ENCODE peak calls at places on chromosomes 13 and 19, in ten cellular contexts. F is ovary, I is left ventricle myocardium inferior, U is breast epithelium, O is adrenal gland, Y is lower lobe of right lung, J is prostate gland, B is tibial nerve, Q is esophagus muscularis mucosa, D is keratinocyte. K is an unnamed sample.

GRCh38 chr13:95457294-95457693 is 95.2 kb upstream of the CLDN10 start:
- DNase-seq in B (no peak), Y (no peak), O (no peak), Q (no peak), U (no peak), D (no peak), F (no peak), J (no peak), I (no peak), K (no peak)

GRCh38 chr19:4474504-4475136 is 2.5 kb downstream of the HDGFL2 start:
- DNase-seq in D (no peak), F (no peak), B (no peak), O (no peak), I (no peak), Y (no peak), Q (no peak), U (no peak), J (no peak), K (no peak)

GRCh38 chr13:29993716-29994488 is 143.5 kb upstream of the UBL3 start:
- DNase-seq in Q (peak; percentile 62), O (no peak), J (no peak), I (no peak), Y (no peak), B (no peak), U (no peak), D (no peak), F (no peak), K (no peak)

GRCh38 chr19:3224346-3225325 is at the start of gene CELF5:
- DNase-seq in F (peak; percentile 59), Q (no peak), D (no peak), O (peak; percentile 48), Y (no peak), U (peak; percentile 20), B (no peak), J (peak; percentile 21), I (peak; percentile 38), K (no peak)

GRCh38 chr19:4583961-4584669 is 24.6 kb upstream of the SEMA6B start:
- DNase-seq in D (no peak), F (no peak), I (no peak), U (no peak), O (peak; percentile 53), Y (no peak), B (no peak), J (no peak), Q (no peak), K (no peak)

GRCh38 chr13:113843864-113844556 is 19.9 kb downstream of the GAS6 start:
- DNase-seq in F (peak; percentile 11), D (no peak), Q (no peak), U (no peak), I (peak; percentile 13), J (no peak), B (no peak), O (peak; percentile 30), Y (peak; percentile 45), K (no peak)

GRCh38 chr13:53612200-53612599 is 583.6 kb downstream of the OLFM4 start:
- DNase-seq in D (no peak), I (no peak), U (no peak), F (no peak), B (no peak), O (no peak), Q (no peak), J (no peak), Y (no peak), K (no peak)

GRCh38 chr13:48251616-48252081 is 18.6 kb downstream of the ITM2B start:
- DNase-seq in D (no peak), J (no peak), U (no peak), I (no peak), O (no peak), Y (no peak), B (no peak), Q (no peak), F (no peak), K (no peak)

GRCh38 chr19:44723952-44724319 is 24.6 kb upstream of the BCL3 start:
- DNase-seq in J (peak; percentile 76), Q (peak; percentile 95), U (peak; percentile 79), B (peak; percentile 80), I (peak; percentile 76), Y (peak; percentile 84), F (peak; percentile 82), D (no peak), O (peak; percentile 84), K (peak; percentile 72)

GRCh38 chr13:81929988-81930387 is 1589.1 kb upstream of the SPRY2 start:
- DNase-seq in O (no peak), B (no peak), D (no peak), U (no peak), F (no peak), I (no peak), J (no peak), Y (no peak), Q (no peak), K (no peak)

GRCh38 chr19:6413291-6413690 is 11.3 kb downstream of the KHSRP start:
- DNase-seq in B (no peak), J (no peak), Y (no peak), Q (no peak), O (no peak), F (no peak), D (no peak), I (no peak), U (no peak), K (no peak)

GRCh38 chr19:51339687-51340656 is 2.0 kb downstream of the VSIG10L start:
- DNase-seq in U (peak; percentile 97), D (peak; percentile 87), B (peak; percentile 98), F (peak; percentile 99), I (peak; percentile 98), O (peak; percentile 100), J (peak; percentile 97), Q (peak; percentile 100), Y (peak; percentile 99), K (peak; percentile 34)

GRCh38 chr19:30479231-30479630 is 107.0 kb downstream of the ZNF536 start:
- DNase-seq in U (peak; percentile 22), F (no peak), O (peak; percentile 32), J (no peak), B (no peak), Q (no peak), Y (no peak), I (no peak), D (no peak), K (no peak)

GRCh38 chr19:58450836-58451357 is 525 bp upstream of the ZNF324B start:
- DNase-seq in F (no peak), Q (no peak), B (peak; percentile 23), O (no peak), U (no peak), I (no peak), Y (no peak), J (peak; percentile 59), D (no peak), K (no peak)

GRCh38 chr19:46015080-46015960 is 7.5 kb downstream of the PGLYRP1 start:
- DNase-seq in D (peak; percentile 48), Y (peak; percentile 91), F (peak; percentile 46), J (peak; percentile 74), I (peak; percentile 45), Q (no peak), O (peak; percentile 54), B (no peak), U (peak; percentile 67), K (peak; percentile 56)

GRCh38 chr19:50044922-50045321 is 19.1 kb downstream of the ZNF473 start:
- DNase-seq in O (no peak), Q (no peak), B (no peak), D (no peak), U (no peak), J (no peak), I (no peak), Y (no peak), F (no peak), K (no peak)
- H3K9me3 ChIP-seq in O (no peaks in the 10 kb centered on the region), Q (no peaks in the 10 kb centered on the region), B (peaks cover 43% of the 10 kb centered on the region), D (peaks cover 43% of the 10 kb centered on the region), U (peaks cover 47% of the 10 kb centered on the region), J (no peaks in the 10 kb centered on the region), I (peaks cover 66% of the 10 kb centered on the region), Y (peaks cover 30% of the 10 kb centered on the region), F (peaks cover 23% of the 10 kb centered on the region), K (peaks cover 27% of the 10 kb centered on the region)

GRCh38 chr19:42422576-42423461 is 4.4 kb downstream of the LIPE start:
- DNase-seq in B (no peak), Q (no peak), J (no peak), U (no peak), O (no peak), D (peak; percentile 69), I (no peak), Y (no peak), F (peak; percentile 64), K (peak; percentile 48)
- H3K27ac ChIP-seq in B (peak overlapping the region; percentile 71), Q (peak overlapping the region; percentile 67), J (peak overlapping the region; percentile 45), U (peak overlapping the region; percentile 75), O (peak overlapping the region; percentile 91), D (peak overlapping the region; percentile 90), I (peak overlapping the region; percentile 90), Y (peak overlapping the region; percentile 53), F (peak overlapping the region; percentile 56), K (peak overlapping the region; percentile 77)

GRCh38 chr19:16608290-16608704 is 19.7 kb downstream of the MED26 start:
- DNase-seq in U (no peak), F (no peak), J (peak; percentile 83), B (peak; percentile 84), D (no peak), Y (no peak), O (peak; percentile 71), I (no peak), Q (no peak), K (no peak)

GRCh38 chr19:16605115-16605514 is 22.9 kb downstream of the MED26 start:
- DNase-seq in I (no peak), Y (no peak), Q (no peak), B (no peak), U (no peak), D (no peak), O (no peak), J (no peak), F (no peak), K (no peak)

GRCh38 chr19:16605552-16605951 is 22.5 kb downstream of the MED26 start:
- DNase-seq in Y (no peak), O (peak; percentile 48), F (no peak), B (no peak), J (peak; percentile 36), U (no peak), I (peak; percentile 48), Q (no peak), D (no peak), K (no peak)

GRCh38 chr19:16609511-16609910 is 18.5 kb downstream of the MED26 start:
- DNase-seq in U (no peak), F (no peak), D (no peak), O (no peak), B (no peak), Q (no peak), I (no peak), Y (no peak), J (no peak), K (no peak)

GRCh38 chr19:16607819-16608218 is 20.2 kb downstream of the MED26 start:
- DNase-seq in O (no peak), U (no peak), Y (no peak), D (no peak), J (no peak), Q (no peak), F (no peak), I (no peak), B (no peak), K (no peak)
- H3K9me3 ChIP-seq in O (no peaks in the 10 kb centered on the region), U (no peaks in the 10 kb centered on the region), Y (no peaks in the 10 kb centered on the region), D (no peaks in the 10 kb centered on the region), J (no peaks in the 10 kb centered on the region), Q (no peaks in the 10 kb centered on the region), F (no peaks in the 10 kb centered on the region), I (no peaks in the 10 kb centered on the region), B (no peaks in the 10 kb centered on the region), K (no peaks in the 10 kb centered on the region)

DNA sequence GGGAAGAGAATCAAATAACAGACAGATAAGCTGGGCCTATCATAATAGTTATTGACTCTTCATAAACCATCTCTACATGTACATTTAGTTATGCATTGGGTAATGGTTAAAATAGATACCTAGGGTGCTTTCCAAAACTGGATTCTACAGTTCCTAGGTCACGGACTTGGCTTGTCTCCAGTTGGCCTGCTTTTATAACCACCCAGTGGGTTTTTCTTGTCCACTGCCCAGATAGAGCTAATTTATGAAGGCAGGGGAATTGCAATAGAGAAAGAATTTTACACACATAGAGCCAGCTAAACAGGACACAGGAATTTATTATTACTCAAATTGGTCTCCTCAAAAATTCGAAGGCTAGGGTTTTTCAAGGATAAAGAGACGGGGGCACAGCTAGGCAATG is 97.3 kb downstream of the FAM216B start:
- DNase-seq in J (no peak), F (no peak), D (no peak), I (no peak), U (no peak), Y (no peak), Q (no peak), B (no peak), O (no peak), K (no peak)
- H3K27ac ChIP-seq in J (no peak overlapping the region), F (no peak overlapping the region), D (no peak overlapping the region), I (no peak overlapping the region), U (no peak overlapping the region), Y (no peak overlapping the region), Q (no peak overlapping the region), B (no peak overlapping the region), O (no peak overlapping the region), K (no peak overlapping the region)